ENCODE peak calls at places on chromosomes 5 and 9, in six cellular contexts. H is IMR-90; B is CD4-positive, CD25-positive, alpha-beta regulatory T cell; F is kidney; Z is SJCRH30; C is effector memory CD4-positive, alpha-beta T cell. W is an unnamed sample.
A peak's percentile ranks its signal among the peaks of the same experiment; 100 is the strongest.

GRCh38 chr5:158878227-158878626 is 221.5 kb downstream of the EBF1 start:
- DNase-seq in Z (no peak), H (no peak), C (no peak), F (no peak), B (no peak), W (no peak)

GRCh38 chr9:3887798-3888495 is 362.1 kb upstream of the RFX3 start:
- DNase-seq in B (no peak), Z (no peak), H (no peak), F (no peak), C (no peak), W (no peak)

GRCh38 chr5:181181650-181182565 is 23.1 kb downstream of the TRIM7 start:
- DNase-seq in H (peak; percentile 65), Z (peak; percentile 78), C (peak; percentile 63), F (no peak), B (peak; percentile 48), W (no peak)

GRCh38 chr5:171387970-171388815 is 544 bp downstream of the NPM1 start:
- DNase-seq in H (peak; percentile 75), Z (peak; percentile 83), C (peak; percentile 77), F (peak; percentile 94), B (peak; percentile 76), W (peak; percentile 22)

GRCh38 chr9:123696476-123696875 is 233.4 kb downstream of the DENND1A start:
- DNase-seq in H (peak; percentile 32), C (no peak), Z (peak; percentile 14), B (no peak), F (no peak), W (no peak)

GRCh38 chr5:1800470-1801060 is 642 bp upstream of the NDUFS6 start:
- DNase-seq in H (no peak), B (peak; percentile 37), Z (peak; percentile 15), F (no peak), C (peak; percentile 54), W (no peak)

GRCh38 chr9:28234899-28235277 is 661.6 kb upstream of the C9orf72 start:
- DNase-seq in F (no peak), Z (peak; percentile 63), C (no peak), B (no peak), H (peak; percentile 1), W (peak; percentile 82)

GRCh38 chr9:130159814-130160670 is 12.2 kb upstream of the NCS1 start:
- DNase-seq in C (no peak), Z (peak; percentile 52), F (no peak), H (no peak), B (no peak), W (no peak)

GRCh38 chr5:103258957-103259704 is 568 bp downstream of the MACIR start:
- DNase-seq in B (peak; percentile 52), Z (peak; percentile 69), C (peak; percentile 46), F (peak; percentile 87), H (peak; percentile 19), W (no peak)

GRCh38 chr5:87074934-87075541 is 192.6 kb upstream of the RASA1 start:
- DNase-seq in F (no peak), B (no peak), C (no peak), Z (peak; percentile 11), H (no peak), W (no peak)

GRCh38 chr5:17118631-17119030 is 98.8 kb upstream of the BASP1 start:
- DNase-seq in B (no peak), H (peak; percentile 99), F (no peak), C (no peak), Z (peak; percentile 3), W (peak; percentile 72)

GRCh38 chr9:126861707-126862460 is 1.4 kb downstream of the ZBTB34 start:
- DNase-seq in Z (no peak), H (peak; percentile 32), C (no peak), B (no peak), F (no peak), W (no peak)

GRCh38 chr5:81397169-81397568 is 3.2 kb upstream of the ACOT12 start:
- DNase-seq in B (no peak), H (peak; percentile 33), F (peak; percentile 62), C (no peak), Z (peak; percentile 51), W (no peak)

GRCh38 chr5:83102581-83102980 is 25.2 kb downstream of the XRCC4 start:
- DNase-seq in C (no peak), F (no peak), Z (peak; percentile 54), H (peak; percentile 46), B (no peak), W (no peak)
- H3K27ac ChIP-seq in C (no peak overlapping the region), F (no peak overlapping the region), Z (no peak overlapping the region), H (no peak overlapping the region), B (no peak overlapping the region), W (no peak overlapping the region)

GRCh38 chr9:81614335-81614734 is 75.0 kb downstream of the TLE1 start:
- DNase-seq in F (no peak), Z (no peak), B (no peak), C (no peak), H (no peak), W (no peak)
- H3K27ac ChIP-seq in F (no peak overlapping the region), Z (no peak overlapping the region), B (no peak overlapping the region), C (no peak overlapping the region), H (peak overlapping the region; percentile 50), W (no peak overlapping the region)

GRCh38 chr5:91381774-91382492 is 1.2 kb downstream of the ARRDC3 start:
- DNase-seq in B (peak; percentile 77), F (peak; percentile 95), Z (peak; percentile 70), C (peak; percentile 79), H (peak; percentile 89), W (peak; percentile 29)
- H3K27ac ChIP-seq in B (peak overlapping the region; percentile 100), F (peak overlapping the region; percentile 100), Z (peak overlapping the region; percentile 98), C (peak overlapping the region; percentile 98), H (peak overlapping the region; percentile 53), W (peak overlapping the region; percentile 99)

GRCh38 chr5:91186101-91186500 is 197.0 kb downstream of the ARRDC3 start:
- DNase-seq in H (no peak), B (no peak), C (no peak), Z (no peak), F (no peak), W (no peak)

GRCh38 chr5:91182763-91183162 is 200.4 kb downstream of the ARRDC3 start:
- DNase-seq in B (no peak), F (no peak), Z (peak; percentile 71), C (no peak), H (no peak), W (no peak)

GRCh38 chr5:91180506-91180905 is 202.6 kb downstream of the ARRDC3 start:
- DNase-seq in F (no peak), B (no peak), Z (no peak), C (no peak), H (no peak), W (no peak)

GRCh38 chr5:91187032-91187431 is 196.1 kb downstream of the ARRDC3 start:
- DNase-seq in H (no peak), Z (no peak), F (no peak), B (no peak), C (no peak), W (no peak)

DNA sequence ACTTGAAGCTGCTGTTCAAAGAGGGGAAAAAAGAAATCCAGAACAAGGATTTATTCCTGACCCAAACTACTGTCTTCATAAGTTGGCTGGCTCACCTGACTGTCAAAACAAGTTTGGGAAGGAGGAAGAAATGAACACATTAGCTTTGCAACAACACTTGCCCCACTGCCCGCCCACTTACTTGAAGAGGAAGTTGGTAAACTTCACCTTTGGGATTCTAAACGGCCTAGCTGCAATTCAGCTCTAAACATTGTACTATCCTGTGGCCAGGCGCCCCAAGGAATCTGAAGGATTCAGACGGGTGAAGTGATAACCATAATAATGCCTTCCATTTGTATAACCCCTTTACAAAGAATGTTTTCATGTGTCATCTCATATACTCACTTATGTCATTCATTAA is 199.4 kb downstream of the ARRDC3 start:
- DNase-seq in C (no peak), Z (no peak), H (no peak), B (no peak), F (no peak), W (no peak)
- H3K27ac ChIP-seq in C (no peak overlapping the region), Z (no peak overlapping the region), H (no peak overlapping the region), B (no peak overlapping the region), F (no peak overlapping the region), W (no peak overlapping the region)

DNA sequence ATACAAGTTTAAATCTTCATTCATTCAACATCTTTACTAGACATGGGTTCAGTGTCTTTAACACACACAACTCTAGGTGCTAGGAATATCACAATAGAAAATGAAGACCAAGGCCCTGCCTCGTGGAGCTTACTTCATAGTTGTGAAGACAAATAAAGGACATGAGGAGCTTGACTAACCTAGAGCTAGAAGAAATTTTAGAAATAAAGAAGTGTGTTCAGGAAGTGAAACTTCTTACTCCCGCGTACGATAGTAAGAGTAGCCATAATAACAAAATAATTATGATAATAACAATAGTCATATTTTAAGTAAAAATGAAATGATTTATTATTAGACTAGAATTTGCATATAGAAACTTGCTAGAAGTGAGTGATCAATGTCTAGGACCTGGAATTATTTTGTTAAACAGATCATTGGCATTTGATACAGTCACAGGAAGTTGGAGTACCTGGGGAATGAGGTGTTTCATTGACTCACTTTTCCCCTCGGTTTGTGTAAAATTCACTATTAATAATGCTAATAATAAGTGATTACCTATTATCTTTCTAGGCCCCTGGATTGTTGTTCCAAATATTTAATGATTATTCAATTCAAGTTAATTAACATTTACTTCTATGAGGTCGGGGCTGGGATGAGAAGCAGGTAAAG is 331.3 kb downstream of the NSG2 start:
- DNase-seq in F (no peak), Z (no peak), B (no peak), C (no peak), H (no peak), W (no peak)
- H3K27ac ChIP-seq in F (no peak overlapping the region), Z (no peak overlapping the region), B (no peak overlapping the region), C (no peak overlapping the region), H (no peak overlapping the region), W (peak overlapping the region; percentile 59)

GRCh38 chr5:59786271-59786805 is 107.2 kb downstream of the PDE4D start:
- DNase-seq in F (no peak), C (no peak), Z (peak; percentile 22), B (no peak), H (peak; percentile 27), W (peak; percentile 80)
- H3K27ac ChIP-seq in F (no peak overlapping the region), C (no peak overlapping the region), Z (no peak overlapping the region), B (no peak overlapping the region), H (no peak overlapping the region), W (peak overlapping the region; percentile 75)

GRCh38 chr5:142176255-142176654 is 67.7 kb downstream of the NDFIP1 start:
- DNase-seq in H (no peak), C (no peak), F (no peak), B (no peak), Z (peak; percentile 18), W (no peak)
- H3K27ac ChIP-seq in H (no peak overlapping the region), C (no peak overlapping the region), F (no peak overlapping the region), B (no peak overlapping the region), Z (no peak overlapping the region), W (no peak overlapping the region)

DNA sequence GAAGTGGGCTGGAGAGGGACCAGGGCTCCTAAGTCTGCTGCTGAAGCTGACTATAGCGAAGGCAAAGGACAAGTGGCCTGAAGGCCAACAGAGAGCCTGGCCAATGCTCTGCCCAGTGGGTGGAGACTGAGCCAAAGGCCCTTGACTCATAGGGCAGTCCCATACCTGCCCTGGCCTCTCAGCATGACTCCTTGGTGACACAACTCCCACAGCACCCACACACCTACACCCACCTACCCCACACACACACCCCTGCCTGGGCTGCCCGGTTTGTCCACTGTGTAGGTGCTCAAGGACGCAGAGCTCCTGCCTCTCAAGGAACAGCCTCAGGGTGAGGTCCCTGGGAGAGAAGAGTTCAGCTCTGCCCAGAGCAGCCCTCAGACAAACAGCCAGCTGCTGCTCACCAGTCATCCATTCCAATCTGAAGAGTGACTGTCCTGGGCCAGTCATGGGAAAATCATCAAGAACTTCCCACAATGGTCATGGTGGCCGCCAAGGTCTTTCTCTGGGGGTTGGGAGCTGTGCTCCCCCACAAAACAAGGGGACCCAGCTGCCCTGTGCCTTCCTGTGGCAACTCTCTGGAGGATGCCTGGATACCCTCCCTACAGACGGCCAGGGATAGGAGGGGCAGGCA is 5.0 kb downstream of the TNIP1 start:
- DNase-seq in Z (no peak), H (peak; percentile 61), B (no peak), F (no peak), C (no peak), W (peak; percentile 83)
- H3K27ac ChIP-seq in Z (no peak overlapping the region), H (peak overlapping the region; percentile 46), B (peak overlapping the region; percentile 52), F (peak overlapping the region; percentile 98), C (peak overlapping the region; percentile 3), W (peak overlapping the region; percentile 95)